ENCODE peak calls at places on chromosomes 7 and 10, in ten cellular contexts. D, P, W, E, L, F, N, R, K and H are unnamed samples.

GRCh38 chr10:37263304-37263703 is 137.9 kb downstream of the ANKRD30A start:
- DNase-seq in N (no peak), E (no peak), R (no peak), P (no peak), L (no peak), D (no peak), W (no peak), K (no peak), F (no peak), H (no peak)

GRCh38 chr10:74746813-74747212 is 79.6 kb upstream of the KAT6B start:
- DNase-seq in E (no peak), P (no peak), N (no peak), R (no peak), F (no peak), D (no peak), K (no peak), W (no peak), L (no peak), H (no peak)

GRCh38 chr7:26675143-26675887 is 189.1 kb downstream of the SKAP2 start:
- DNase-seq in E (no peak), K (peak), L (no peak), P (no peak), D (peak), F (peak), R (no peak), W (no peak), N (peak), H (no peak)

GRCh38 chr7:42128703-42129102 is 108.3 kb downstream of the GLI3 start:
- DNase-seq in E (no peak), K (peak), L (no peak), P (no peak), W (no peak), R (no peak), F (peak), D (peak), N (peak), H (no peak)

GRCh38 chr10:35090162-35090954 is at the start of gene CUL2:
- DNase-seq in L (peak), D (peak), P (peak), N (peak), R (peak), W (peak), K (peak), E (peak), F (peak), H (peak)

GRCh38 chr7:4715385-4715770 is 33.3 kb downstream of the FOXK1 start:
- DNase-seq in D (no peak), R (peak), P (peak), F (peak), N (no peak), L (no peak), E (no peak), K (peak), W (no peak), H (peak)

GRCh38 chr10:91409069-91409868 is 875 bp upstream of the HECTD2 start:
- DNase-seq in R (peak), N (peak), P (peak), L (peak), E (peak), W (peak), D (peak), K (peak), F (peak), H (no peak)

GRCh38 chr7:90178592-90179279 is 24.5 kb downstream of the STEAP1 start:
- DNase-seq in P (peak), D (peak), W (no peak), R (no peak), K (peak), L (no peak), F (peak), E (no peak), N (peak), H (no peak)

GRCh38 chr10:72525277-72525676 is 100.6 kb downstream of the MICU1 start:
- DNase-seq in L (no peak), D (peak), N (no peak), P (peak), E (no peak), K (peak), W (no peak), R (no peak), F (peak), H (no peak)

GRCh38 chr7:96093435-96093834 is 228.5 kb downstream of the SLC25A13 start:
- DNase-seq in N (peak), E (no peak), D (peak), L (no peak), W (no peak), F (peak), P (no peak), R (no peak), K (peak), H (no peak)

GRCh38 chr7:100745184-100745583 is 11.8 kb downstream of the ZAN start:
- DNase-seq in P (peak), L (peak), W (no peak), R (no peak), K (peak), N (no peak), F (peak), D (peak), E (no peak), H (peak)

GRCh38 chr7:100016209-100016901 is 959 bp downstream of the ZKSCAN1 start:
- DNase-seq in D (peak), P (peak), F (no peak), R (no peak), N (peak), K (peak), W (peak), L (no peak), E (no peak), H (no peak)

GRCh38 chr10:116632831-116633600 is 12.3 kb downstream of the PNLIPRP2 start:
- DNase-seq in D (no peak), W (no peak), F (no peak), R (no peak), E (no peak), K (no peak), P (no peak), N (no peak), L (no peak), H (no peak)

GRCh38 chr7:141468341-141468740 is 82.9 kb upstream of the AGK start:
- DNase-seq in P (no peak), W (no peak), K (no peak), N (no peak), R (no peak), D (no peak), E (no peak), F (no peak), L (no peak), H (no peak)

GRCh38 chr7:143305423-143306070 is 10.4 kb upstream of the CLCN1 start:
- DNase-seq in R (peak), E (peak), F (peak), L (peak), D (peak), W (peak), K (peak), N (peak), P (peak), H (peak)

GRCh38 chr7:82562716-82563404 is 119.3 kb upstream of the CACNA2D1 start:
- DNase-seq in K (peak), P (no peak), N (no peak), L (no peak), F (peak), W (no peak), R (no peak), E (no peak), D (peak), H (no peak)

GRCh38 chr10:127882801-127883459 is 9.8 kb downstream of the CLRN3 start:
- DNase-seq in L (no peak), R (no peak), F (no peak), E (no peak), W (peak), N (no peak), P (no peak), D (no peak), K (no peak), H (no peak)

GRCh38 chr7:90595341-90595800 is 750 bp upstream of the CDK14 start:
- DNase-seq in P (peak), D (peak), E (no peak), W (peak), F (peak), N (peak), K (no peak), R (no peak), L (no peak), H (no peak)

GRCh38 chr7:98119257-98119918 is 12.7 kb downstream of the LMTK2 start:
- DNase-seq in E (no peak), K (peak), R (no peak), P (peak), W (no peak), L (no peak), F (peak), D (peak), N (peak), H (no peak)

GRCh38 chr10:133141963-133142350 is 18.1 kb upstream of the KNDC1 start:
- DNase-seq in L (peak), K (no peak), E (no peak), D (no peak), R (peak), F (no peak), P (peak), N (no peak), W (no peak), H (peak)